ENCODE peak calls at places on chromosomes 7 and 10, in five cellular contexts. J is ovary, F is astrocyte of the spinal cord, W is HCT116, Z is K562. N is an unnamed sample.

GRCh38 chr10:74418285-74418872 is 267.4 kb downstream of the ADK start:
- DNase-seq in J (no peak), Z (no peak), F (peak), W (no peak), N (no peak)

GRCh38 chr7:26340476-26341018 is 48.9 kb downstream of the SNX10 start:
- DNase-seq in W (no peak), J (no peak), F (no peak), Z (no peak), N (no peak)

GRCh38 chr10:12643279-12643678 is 293.9 kb downstream of the CAMK1D start:
- DNase-seq in F (no peak), Z (peak), W (no peak), J (no peak), N (no peak)

GRCh38 chr7:23443974-23444373 is 26.3 kb downstream of the IGF2BP3 start:
- DNase-seq in J (no peak), W (no peak), Z (no peak), F (no peak), N (no peak)

GRCh38 chr7:143131777-143132176 is at the start of gene PIP:
- DNase-seq in F (no peak), W (no peak), J (no peak), Z (no peak), N (no peak)

GRCh38 chr10:11610151-11610854 is 1.1 kb downstream of the USP6NL start:
- DNase-seq in J (no peak), W (no peak), F (peak), Z (no peak), N (no peak)

GRCh38 chr7:123769371-123769770 is 20.6 kb upstream of the WASL start:
- DNase-seq in Z (no peak), W (peak), J (no peak), F (peak), N (peak)

GRCh38 chr7:27825890-27826289 is 85.9 kb downstream of the TAX1BP1 start:
- DNase-seq in W (no peak), J (no peak), F (no peak), Z (no peak), N (no peak)

GRCh38 chr7:77415474-77415821 is 701 bp downstream of the GSAP start:
- DNase-seq in F (no peak), J (no peak), W (no peak), Z (no peak), N (no peak)

GRCh38 chr10:86888585-86889381 is 68.6 kb downstream of the MMRN2 start:
- DNase-seq in J (no peak), Z (no peak), F (peak), W (no peak), N (no peak)

GRCh38 chr7:27606270-27607209 is 56.1 kb downstream of the HIBADH start:
- DNase-seq in F (peak), J (no peak), Z (no peak), W (no peak), N (no peak)

GRCh38 chr10:121841862-121842261 is 86.0 kb downstream of the ATE1 start:
- DNase-seq in W (no peak), J (no peak), Z (no peak), F (no peak), N (no peak)

GRCh38 chr10:24449334-24449740 is 240.4 kb downstream of the KIAA1217 start:
- DNase-seq in W (no peak), F (peak), J (no peak), Z (no peak), N (no peak)

GRCh38 chr10:48594371-48594770 is 10.5 kb downstream of the ARHGAP22 start:
- DNase-seq in J (no peak), W (no peak), Z (no peak), F (no peak), N (no peak)

GRCh38 chr7:23530355-23530754 is 1.4 kb downstream of the TRA2A start:
- DNase-seq in J (no peak), F (peak), W (no peak), Z (peak), N (peak)

GRCh38 chr10:15775513-15775912 is 55.8 kb upstream of the ITGA8 start:
- DNase-seq in F (peak), W (no peak), Z (no peak), J (no peak), N (no peak)

GRCh38 chr10:86511027-86511865 is 10.3 kb downstream of the WAPL start:
- DNase-seq in J (no peak), F (no peak), W (no peak), Z (no peak), N (no peak)

GRCh38 chr10:50334273-50334672 is 83.0 kb upstream of the ASAH2 start:
- DNase-seq in J (no peak), Z (no peak), F (no peak), W (no peak), N (no peak)

GRCh38 chr10:52108236-52108635 is 205.8 kb upstream of the DKK1 start:
- DNase-seq in Z (no peak), F (no peak), W (no peak), J (no peak), N (no peak)

GRCh38 chr10:61987951-61988379 is 86.5 kb downstream of the ARID5B start:
- DNase-seq in F (no peak), W (no peak), Z (no peak), J (no peak), N (no peak)

GRCh38 chr7:87567052-87567451 is 33.6 kb downstream of the ABCB1 start:
- DNase-seq in Z (no peak), J (no peak), F (no peak), W (no peak), N (no peak)

GRCh38 chr7:87566311-87566710 is 34.4 kb downstream of the ABCB1 start:
- DNase-seq in W (no peak), F (no peak), J (no peak), Z (no peak), N (no peak)

GRCh38 chr7:87561702-87562101 is 39.0 kb downstream of the ABCB1 start:
- DNase-seq in W (no peak), J (no peak), Z (no peak), F (no peak), N (no peak)

GRCh38 chr7:87565877-87566276 is 34.8 kb downstream of the ABCB1 start:
- DNase-seq in W (no peak), Z (no peak), J (no peak), F (no peak), N (no peak)

DNA sequence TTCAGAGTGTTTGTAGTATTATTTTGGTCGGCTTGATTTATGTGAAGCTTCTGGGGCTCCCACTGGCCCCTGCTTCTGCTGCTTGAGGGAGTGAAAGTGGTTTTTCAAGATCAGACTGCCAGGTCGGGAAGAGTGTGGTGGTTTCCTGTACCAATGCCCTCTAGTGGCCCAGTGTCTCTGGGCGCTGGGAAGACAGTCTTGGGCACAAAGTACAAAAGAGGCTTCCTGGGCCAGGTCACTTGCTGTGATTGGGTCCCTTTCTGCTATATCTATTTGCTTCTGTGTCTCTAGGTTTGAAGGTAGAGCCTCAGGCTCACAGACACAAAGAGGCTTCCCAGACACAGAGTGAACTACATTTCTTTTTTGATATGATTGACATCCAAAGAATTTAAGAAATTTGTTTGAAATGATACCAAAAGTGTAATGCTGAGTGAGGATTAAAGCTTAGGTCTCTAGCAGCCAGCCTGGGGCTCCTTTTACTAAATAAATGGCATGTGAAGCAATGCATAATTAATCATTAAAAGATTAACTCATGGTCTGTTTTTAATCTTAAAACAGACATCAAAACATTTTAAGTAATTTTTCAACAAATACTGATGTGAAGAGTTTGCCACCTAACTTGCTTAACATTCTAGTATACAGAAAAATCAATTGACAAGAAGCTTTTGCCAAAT is 36.3 kb downstream of the ABCB1 start:
- DNase-seq in J (no peak), W (peak), Z (no peak), F (no peak), N (peak)
- TF ChIP-seq CTCF in J (no peak), W (peak), Z (no peak), F (peak), N (peak)

DNA sequence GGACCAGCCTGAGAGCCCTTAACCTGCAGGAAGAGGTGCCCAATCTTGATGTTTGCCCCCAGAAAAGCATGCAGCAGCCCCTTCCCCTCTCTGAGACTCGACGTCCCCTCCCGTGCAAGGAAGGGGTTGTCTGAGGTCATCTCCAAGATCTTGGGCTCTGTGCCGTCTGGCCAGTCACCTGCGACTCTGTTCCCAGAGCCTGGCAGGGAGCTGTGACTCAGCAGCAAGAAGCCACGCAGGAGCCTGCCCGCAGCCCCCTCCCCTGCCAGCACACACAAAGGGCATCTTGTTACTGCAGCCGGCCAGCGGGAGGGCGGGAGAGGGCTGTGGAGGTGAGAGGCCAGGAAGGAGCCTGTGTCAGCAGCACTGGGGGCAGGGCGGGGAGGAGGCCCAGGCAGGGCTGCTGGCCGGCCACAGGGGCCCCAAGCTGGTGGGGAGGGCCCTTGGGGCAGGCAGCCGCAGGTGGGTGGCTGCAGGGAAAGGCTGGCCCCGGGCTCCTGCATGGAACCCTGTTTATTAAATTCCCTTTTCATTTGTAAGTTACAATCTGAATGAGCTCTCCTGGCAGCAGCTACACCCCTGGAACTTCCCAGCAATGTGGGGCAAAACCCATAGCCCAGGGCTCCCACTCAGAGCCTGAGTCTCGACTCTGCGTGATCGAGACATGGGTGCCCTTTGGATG is 103.7 kb upstream of the ZMIZ1 start:
- DNase-seq in Z (peak), W (peak), J (no peak), F (peak), N (peak)
- TF ChIP-seq CTCF in Z (no peak), W (no peak), J (no peak), F (no peak), N (no peak)

GRCh38 chr7:52917982-52918578 is 117.4 kb upstream of the POM121L12 start:
- DNase-seq in F (no peak), J (no peak), W (no peak), Z (peak), N (no peak)
- TF ChIP-seq CTCF in F (peak), J (no peak), W (peak), Z (peak), N (no peak)

GRCh38 chr10:71396084-71396713 is 521 bp upstream of the CDH23 start:
- DNase-seq in Z (peak), J (peak), F (peak), W (no peak), N (peak)
- TF ChIP-seq CTCF in Z (peak), J (peak), F (peak), W (no peak), N (no peak)

GRCh38 chr7:2068693-2069471 is 163.9 kb downstream of the MAD1L1 start:
- DNase-seq in Z (no peak), J (no peak), F (no peak), W (no peak), N (no peak)
- TF ChIP-seq CTCF in Z (no peak), J (no peak), F (no peak), W (no peak), N (no peak)

DNA sequence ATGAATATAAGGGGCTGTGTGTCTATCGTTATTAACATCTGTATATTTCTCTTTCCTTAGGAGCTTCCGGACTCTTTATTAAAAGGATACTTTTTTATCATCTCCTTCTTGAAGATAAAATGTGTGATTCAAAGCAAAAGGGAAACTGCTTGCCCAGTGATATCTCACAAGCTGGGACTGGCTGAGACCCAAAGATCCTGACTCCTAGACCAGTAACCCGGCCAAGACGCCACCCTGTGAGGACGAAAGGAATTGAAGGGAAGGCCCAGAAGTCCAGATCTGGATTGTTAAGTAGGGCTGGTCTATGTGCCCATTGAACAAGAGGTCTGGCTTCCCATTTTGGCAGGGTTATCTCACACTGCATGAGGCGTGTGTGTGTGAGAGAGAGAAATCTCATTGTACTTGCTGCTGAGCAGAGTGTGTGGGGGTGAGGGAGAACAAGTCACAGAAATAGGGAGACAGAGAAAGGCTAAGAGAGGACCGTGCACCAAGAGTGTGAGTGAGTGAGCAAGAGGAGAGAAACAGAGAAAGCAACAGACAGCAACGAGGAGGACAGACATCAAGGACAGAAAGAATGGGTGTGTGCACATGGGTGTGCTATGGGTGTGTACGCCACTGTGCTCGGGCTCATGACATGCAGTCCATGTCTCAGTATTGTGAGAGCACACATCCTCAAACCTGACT is 75.4 kb downstream of the PLXNA4 start:
- DNase-seq in Z (no peak), J (peak), F (peak), W (no peak), N (no peak)
- TF ChIP-seq CTCF in Z (peak), J (peak), F (peak), W (peak), N (no peak)

DNA sequence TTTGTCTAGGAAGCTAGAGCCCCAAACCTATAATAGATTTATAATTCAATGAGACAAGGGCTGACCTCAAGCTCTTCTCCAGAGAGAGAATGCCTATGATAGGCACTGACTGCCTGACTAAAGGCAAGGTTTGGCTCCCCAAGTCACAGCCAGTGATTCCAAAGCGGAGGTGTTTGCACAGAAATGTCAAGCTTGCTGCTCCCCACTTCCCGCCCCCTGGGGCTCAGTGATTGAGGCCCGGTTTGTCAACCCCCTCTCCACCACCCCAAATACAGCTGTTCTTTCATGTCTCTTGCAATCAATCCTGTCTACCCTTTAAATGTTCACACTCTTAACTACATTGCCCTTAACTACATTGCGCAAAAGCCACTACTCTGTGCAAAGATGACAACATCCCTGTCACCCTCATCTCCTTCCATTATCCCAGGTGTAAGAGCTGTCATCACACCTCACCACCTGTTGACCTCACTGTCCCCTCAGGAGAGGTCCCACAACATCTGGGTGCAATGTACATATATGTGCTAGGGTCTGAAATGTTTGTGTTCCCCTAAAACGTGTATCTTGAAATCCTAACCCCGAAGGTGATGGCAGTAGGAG is 58.0 kb downstream of the NUDCD3 start:
- DNase-seq in J (no peak), W (no peak), F (no peak), Z (no peak), N (no peak)
- TF ChIP-seq CTCF in J (no peak), W (no peak), F (no peak), Z (no peak), N (no peak)